ENCODE peak calls at places on chromosome 2, in nine cellular contexts. W is astrocyte, T is mesendoderm, R is endothelial cell of umbilical vein, K is HepG2, B is AG10803, S is heart right ventricle, J is endodermal cell, V is choroid plexus epithelial cell. M is an unnamed sample.

GRCh38 chr2:119106301-119106897 is 52.2 kb downstream of the C1QL2 start:
- DNase-seq in W (peak), T (peak), R (no peak), K (peak), B (peak), S (peak), J (peak), V (peak), M (peak)

GRCh38 chr2:133448195-133448594 is 120.1 kb downstream of the NCKAP5 start:
- DNase-seq in W (no peak), T (no peak), R (no peak), K (no peak), B (no peak), S (no peak), J (no peak), V (no peak), M (no peak)

GRCh38 chr2:75204833-75205232 is 5.5 kb upstream of the TACR1 start:
- DNase-seq in W (no peak), T (no peak), R (no peak), K (no peak), B (no peak), S (no peak), J (no peak), V (no peak), M (no peak)

GRCh38 chr2:210009896-210010295 is 7.5 kb downstream of the RPE start:
- DNase-seq in W (no peak), T (peak), R (no peak), K (no peak), B (no peak), S (no peak), J (no peak), V (no peak), M (no peak)

GRCh38 chr2:155141418-155141817 is 442.9 kb downstream of the KCNJ3 start:
- DNase-seq in W (no peak), T (no peak), R (no peak), K (no peak), B (no peak), S (no peak), J (no peak), V (no peak), M (no peak)

GRCh38 chr2:222434204-222434603 is 9.9 kb downstream of the SGPP2 start:
- DNase-seq in W (no peak), T (no peak), R (no peak), K (no peak), B (no peak), S (no peak), J (no peak), V (no peak), M (no peak)

GRCh38 chr2:217899231-217900009 is 103.4 kb downstream of the TNS1 start:
- DNase-seq in W (peak), T (peak), R (no peak), K (peak), B (peak), S (peak), J (peak), V (peak), M (peak)

GRCh38 chr2:223586261-223586660 is 15.9 kb downstream of the SCG2 start:
- DNase-seq in W (peak), T (no peak), R (no peak), K (no peak), B (peak), S (no peak), J (no peak), V (peak), M (no peak)

GRCh38 chr2:192000196-192000990 is 153.5 kb upstream of the CAVIN2 start:
- DNase-seq in W (no peak), T (no peak), R (no peak), K (no peak), B (no peak), S (no peak), J (no peak), V (no peak), M (no peak)

GRCh38 chr2:119684553-119684952 is 5.6 kb downstream of the TMEM177 start:
- DNase-seq in W (no peak), T (no peak), R (no peak), K (no peak), B (no peak), S (no peak), J (peak), V (no peak), M (no peak)

GRCh38 chr2:237486819-237487448 is at the start of gene MLPH:
- DNase-seq in W (peak), T (no peak), R (no peak), K (no peak), B (no peak), S (peak), J (peak), V (peak), M (no peak)

GRCh38 chr2:61460168-61460567 is 10.7 kb downstream of the USP34 start:
- DNase-seq in W (peak), T (no peak), R (peak), K (peak), B (peak), S (no peak), J (peak), V (peak), M (no peak)

GRCh38 chr2:170554278-170554955 is 160.7 kb upstream of the SP5 start:
- DNase-seq in W (peak), T (no peak), R (peak), K (no peak), B (peak), S (peak), J (no peak), V (peak), M (no peak)

GRCh38 chr2:47534179-47534919 is 131.4 kb downstream of the MSH2 start:
- DNase-seq in W (peak), T (peak), R (peak), K (no peak), B (peak), S (no peak), J (peak), V (peak), M (no peak)

GRCh38 chr2:86392873-86393272 is 48.3 kb upstream of the KDM3A start:
- DNase-seq in W (no peak), T (no peak), R (no peak), K (no peak), B (no peak), S (no peak), J (no peak), V (no peak), M (no peak)

GRCh38 chr2:86747708-86748627 is 27.9 kb downstream of the RMND5A start:
- DNase-seq in W (peak), T (peak), R (peak), K (peak), B (peak), S (no peak), J (no peak), V (peak), M (no peak)

GRCh38 chr2:139885921-139886498 is 1105.8 kb upstream of the NXPH2 start:
- DNase-seq in W (no peak), T (peak), R (no peak), K (no peak), B (no peak), S (no peak), J (peak), V (no peak), M (no peak)

GRCh38 chr2:39266139-39266805 is 22.5 kb upstream of the CDKL4 start:
- DNase-seq in W (peak), T (peak), R (no peak), K (no peak), B (peak), S (no peak), J (no peak), V (no peak), M (peak)

GRCh38 chr2:148756292-148756975 is 111.9 kb downstream of the EPC2 start:
- DNase-seq in W (peak), T (no peak), R (no peak), K (peak), B (peak), S (no peak), J (no peak), V (peak), M (no peak)

GRCh38 chr2:121355488-121355887 is 70.5 kb upstream of the TFCP2L1 start:
- DNase-seq in W (no peak), T (no peak), R (no peak), K (peak), B (no peak), S (no peak), J (no peak), V (no peak), M (no peak)

GRCh38 chr2:41167014-41167413 is 715.1 kb upstream of the SLC8A1 start:
- DNase-seq in W (no peak), T (peak), R (no peak), K (no peak), B (no peak), S (no peak), J (peak), V (no peak), M (no peak)
- H3K4me3 ChIP-seq in W (no peak), T (no peak), R (no peak), K (no peak), B (no peak), S (no peak), J (no peak), V (no peak), M (no peak)

DNA sequence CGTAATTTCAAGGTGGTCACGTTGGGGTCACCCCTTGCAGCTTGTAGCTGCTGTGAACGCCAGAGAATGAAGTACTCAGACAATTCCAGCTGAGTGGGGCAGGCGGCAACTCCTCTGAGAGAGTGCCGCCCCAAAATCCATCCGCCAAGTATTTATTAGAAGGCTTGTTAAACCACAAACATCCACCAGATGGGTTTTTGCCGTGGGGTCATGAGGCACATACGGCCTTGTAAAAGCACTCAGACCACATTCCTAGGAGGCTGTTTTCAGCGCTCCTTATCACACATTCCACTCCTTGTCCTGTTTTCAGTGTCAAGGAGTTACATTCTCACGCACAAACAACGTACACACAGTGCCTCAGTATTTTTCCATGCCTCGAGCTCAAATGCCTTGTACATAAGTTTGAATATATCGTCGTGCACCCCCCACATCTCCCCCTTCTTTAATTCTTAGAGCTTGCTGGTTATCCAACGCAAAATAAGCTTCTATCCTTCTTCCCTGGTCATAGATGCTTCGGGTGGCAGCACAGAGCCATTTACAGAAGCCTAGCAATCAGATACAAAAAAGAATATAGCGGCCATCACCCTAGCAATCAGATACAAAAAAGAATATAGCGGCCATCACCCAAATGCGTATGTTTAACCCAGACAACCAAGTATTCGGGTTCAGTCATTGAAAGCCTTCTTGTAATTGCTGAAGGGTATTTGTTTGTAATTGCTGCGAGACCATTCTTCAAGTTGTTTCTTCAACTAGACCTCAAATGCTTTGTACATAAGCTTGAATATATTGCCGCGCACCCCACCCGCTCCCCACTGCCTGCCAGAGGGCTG is 7.3 kb downstream of the ALPP start:
- DNase-seq in W (peak), T (peak), R (peak), K (no peak), B (peak), S (no peak), J (no peak), V (peak), M (no peak)
- H3K4me3 ChIP-seq in W (peak), T (no peak), R (no peak), K (no peak), B (no peak), S (no peak), J (peak), V (peak), M (no peak)

GRCh38 chr2:204108301-204108700 is 171.7 kb downstream of the ICOS start:
- DNase-seq in W (peak), T (peak), R (peak), K (peak), B (peak), S (no peak), J (peak), V (peak), M (peak)

GRCh38 chr2:204110250-204111183 is 174.0 kb downstream of the ICOS start:
- DNase-seq in W (no peak), T (no peak), R (peak), K (no peak), B (peak), S (no peak), J (no peak), V (peak), M (peak)

GRCh38 chr2:204108874-204109295 is 172.3 kb downstream of the ICOS start:
- DNase-seq in W (no peak), T (no peak), R (no peak), K (no peak), B (no peak), S (no peak), J (no peak), V (no peak), M (no peak)

GRCh38 chr2:204114294-204114693 is 177.7 kb downstream of the ICOS start:
- DNase-seq in W (no peak), T (peak), R (peak), K (no peak), B (no peak), S (no peak), J (peak), V (no peak), M (no peak)

DNA sequence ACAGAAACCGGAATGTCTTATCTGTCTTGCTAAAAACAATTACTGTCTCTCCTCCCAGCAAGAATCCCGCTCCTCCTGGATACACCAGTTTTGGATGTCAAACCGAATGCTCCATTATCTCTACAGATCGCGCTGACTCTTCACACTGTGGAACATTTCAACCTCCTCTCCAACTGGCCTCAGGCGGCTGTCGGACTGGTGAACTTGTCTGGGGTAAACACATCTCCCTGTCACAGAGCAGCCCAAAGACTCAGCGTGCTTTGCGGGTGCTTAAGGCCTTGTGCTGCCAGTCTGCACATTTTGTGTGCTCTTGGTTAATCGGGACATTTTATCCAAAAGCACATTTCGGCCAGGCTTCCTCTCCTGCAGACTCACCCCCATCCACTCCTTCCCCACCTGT is 173.1 kb downstream of the ICOS start:
- DNase-seq in W (no peak), T (peak), R (peak), K (no peak), B (no peak), S (no peak), J (no peak), V (no peak), M (no peak)
- H3K4me3 ChIP-seq in W (no peak), T (no peak), R (no peak), K (no peak), B (no peak), S (no peak), J (no peak), V (no peak), M (peak)

DNA sequence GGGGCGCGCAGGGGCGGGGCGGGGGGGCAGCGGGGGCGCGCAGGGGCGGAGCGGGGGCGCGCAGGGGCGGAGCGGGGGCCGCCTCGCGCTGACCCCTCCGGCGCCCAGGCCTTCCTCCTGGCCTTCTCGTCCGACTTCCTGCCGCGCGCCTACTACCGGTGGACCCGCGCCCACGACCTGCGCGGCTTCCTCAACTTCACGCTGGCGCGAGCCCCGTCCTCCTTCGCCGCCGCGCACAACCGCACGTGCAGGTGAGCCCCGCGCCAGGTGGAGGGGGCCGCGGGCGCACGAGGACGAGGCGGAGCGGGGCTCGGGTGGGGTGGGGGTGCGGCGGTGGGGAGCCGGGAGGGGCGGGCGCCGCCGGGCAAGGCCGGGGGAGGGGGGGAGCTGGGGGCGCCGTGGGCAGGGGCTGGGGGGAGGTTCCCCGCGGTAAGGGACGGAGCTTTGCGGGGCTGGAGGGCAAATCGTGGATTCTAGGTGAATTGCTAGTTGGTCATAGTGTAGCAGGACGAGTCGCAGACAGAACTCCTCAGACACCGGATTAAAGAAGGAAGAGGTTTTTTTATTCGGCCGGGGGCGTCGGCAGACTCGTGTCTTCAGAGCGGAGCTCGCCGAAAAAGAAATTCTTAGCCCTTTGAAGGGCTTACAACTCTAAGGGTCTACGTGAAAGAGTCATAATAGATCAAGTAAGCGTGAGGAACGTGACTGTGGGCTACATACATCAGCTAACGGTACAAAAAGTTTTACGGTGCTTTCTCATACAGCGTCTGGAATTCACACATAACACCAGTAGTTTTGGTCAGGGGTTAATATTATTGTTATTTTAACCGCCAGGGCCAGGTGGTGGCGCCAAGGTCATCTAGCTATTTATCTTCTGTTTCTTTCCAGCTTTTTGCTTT is 29.9 kb downstream of the ANO7 start:
- DNase-seq in W (no peak), T (peak), R (peak), K (peak), B (peak), S (peak), J (peak), V (peak), M (no peak)
- H3K4me3 ChIP-seq in W (peak), T (peak), R (peak), K (peak), B (peak), S (peak), J (peak), V (peak), M (no peak)

M was measured in Jurkat, Clone E6-1.